ENCODE peak calls at places on chromosomes 11 and 22, in six cellular contexts. T, N, V, S, A and C are unnamed samples.

GRCh38 chr11:12841946-12842630 is 167.0 kb upstream of the RASSF10 start:
- DNase-seq in T (no peak), N (peak; percentile 69), V (peak; percentile 28), S (no peak), A (no peak), C (no peak)

GRCh38 chr22:20931126-20931654 is 14.0 kb downstream of the CRKL start:
- DNase-seq in T (no peak), N (no peak), V (no peak), S (no peak), A (no peak), C (no peak)

GRCh38 chr11:60852060-60852638 is 3.6 kb downstream of the PTGDR2 start:
- DNase-seq in T (peak; percentile 74), N (no peak), V (no peak), S (no peak), A (no peak), C (peak; percentile 70)

GRCh38 chr22:35703861-35704584 is 13.6 kb upstream of the APOL5 start:
- DNase-seq in T (no peak), N (no peak), V (no peak), S (no peak), A (no peak), C (no peak)

GRCh38 chr22:46798366-46799057 is 36.1 kb downstream of the TBC1D22A start:
- DNase-seq in T (peak; percentile 87), N (peak; percentile 21), V (no peak), S (peak; percentile 87), A (peak; percentile 74), C (peak; percentile 64)

GRCh38 chr11:454801-455565 is 4.9 kb downstream of the PTDSS2 start:
- DNase-seq in T (no peak), N (no peak), V (no peak), S (no peak), A (no peak), C (no peak)

GRCh38 chr11:65297026-65297667 is 17.5 kb upstream of the CDC42EP2 start:
- DNase-seq in T (no peak), N (no peak), V (no peak), S (no peak), A (no peak), C (no peak)

GRCh38 chr11:78168539-78169477 is 19.6 kb downstream of the KCTD21 start:
- DNase-seq in T (peak; percentile 78), N (no peak), V (peak; percentile 8), S (no peak), A (no peak), C (no peak)

GRCh38 chr11:47234669-47235075 is 13.9 kb downstream of the ACP2 start:
- DNase-seq in T (peak; percentile 75), N (no peak), V (peak; percentile 79), S (no peak), A (peak; percentile 54), C (peak; percentile 88)

GRCh38 chr11:61683961-61684869 is 4.0 kb downstream of the DAGLA start:
- DNase-seq in T (no peak), N (no peak), V (no peak), S (no peak), A (no peak), C (no peak)

GRCh38 chr22:39967103-39967829 is 7.1 kb downstream of the TMA7B start:
- DNase-seq in T (peak; percentile 53), N (peak; percentile 39), V (peak; percentile 31), S (no peak), A (no peak), C (no peak)

GRCh38 chr22:40396882-40397281 is 26.5 kb downstream of the SGSM3 start:
- DNase-seq in T (no peak), N (peak; percentile 95), V (peak; percentile 94), S (peak; percentile 36), A (no peak), C (peak; percentile 88)

GRCh38 chr11:78420255-78420764 is 2.7 kb upstream of the GAB2 start:
- DNase-seq in T (peak; percentile 50), N (peak; percentile 28), V (peak; percentile 10), S (peak; percentile 72), A (peak; percentile 27), C (peak; percentile 71)

GRCh38 chr11:102292951-102293350 is 24.3 kb upstream of the BIRC3 start:
- DNase-seq in T (no peak), N (peak; percentile 65), V (no peak), S (no peak), A (no peak), C (no peak)

GRCh38 chr11:114782650-114783310 is 104.5 kb downstream of the NXPE2 start:
- DNase-seq in T (no peak), N (no peak), V (no peak), S (no peak), A (no peak), C (no peak)

GRCh38 chr11:130146797-130147196 is 12.8 kb upstream of the ST14 start:
- DNase-seq in T (no peak), N (no peak), V (no peak), S (no peak), A (no peak), C (peak; percentile 46)

GRCh38 chr11:86793307-86793706 is 7.0 kb upstream of the PRSS23 start:
- DNase-seq in T (no peak), N (no peak), V (no peak), S (no peak), A (no peak), C (no peak)

GRCh38 chr11:65726660-65727059 is 6.1 kb upstream of the RNASEH2C start:
- DNase-seq in T (no peak), N (no peak), V (no peak), S (no peak), A (no peak), C (no peak)

GRCh38 chr11:79066456-79067354 is 374.1 kb downstream of the TENM4 start:
- DNase-seq in T (no peak), N (no peak), V (no peak), S (no peak), A (no peak), C (no peak)

GRCh38 chr22:42299586-42300285 is 29.3 kb upstream of the TCF20 start:
- DNase-seq in T (no peak), N (no peak), V (no peak), S (peak; percentile 61), A (peak; percentile 67), C (no peak)

GRCh38 chr22:36341640-36342041 is 46.1 kb downstream of the MYH9 start:
- DNase-seq in T (no peak), N (no peak), V (no peak), S (no peak), A (no peak), C (no peak)

GRCh38 chr11:115191761-115192160 is 312.5 kb downstream of the CADM1 start:
- DNase-seq in T (no peak), N (no peak), V (no peak), S (no peak), A (no peak), C (no peak)

GRCh38 chr11:48064306-48064705 is 83.9 kb downstream of the PTPRJ start:
- DNase-seq in T (no peak), N (no peak), V (no peak), S (no peak), A (no peak), C (no peak)

GRCh38 chr11:112881461-112881860 is 79.8 kb upstream of the NCAM1 start:
- DNase-seq in T (no peak), N (peak; percentile 25), V (peak; percentile 11), S (peak; percentile 74), A (no peak), C (peak; percentile 62)

GRCh38 chr11:111913031-111913861 is 712 bp downstream of the HSPB2 start:
- DNase-seq in T (no peak), N (no peak), V (no peak), S (no peak), A (no peak), C (no peak)

GRCh38 chr11:46050065-46050464 is 71.2 kb downstream of the PHF21A start:
- DNase-seq in T (no peak), N (peak; percentile 81), V (peak; percentile 55), S (no peak), A (no peak), C (no peak)

GRCh38 chr11:110763249-110764011 is 51.2 kb upstream of the ARHGAP20 start:
- DNase-seq in T (peak; percentile 83), N (no peak), V (peak; percentile 29), S (no peak), A (no peak), C (no peak)

GRCh38 chr11:13349581-13349980 is 72.0 kb downstream of the BMAL1 start:
- DNase-seq in T (no peak), N (no peak), V (no peak), S (no peak), A (no peak), C (no peak)

GRCh38 chr11:113664069-113664980 is 41.8 kb downstream of the TMPRSS5 start:
- DNase-seq in T (no peak), N (peak; percentile 92), V (no peak), S (no peak), A (no peak), C (no peak)

GRCh38 chr22:25064894-25065560 is 112.5 kb downstream of the KIAA1671 start:
- DNase-seq in T (no peak), N (peak; percentile 46), V (no peak), S (no peak), A (no peak), C (no peak)

GRCh38 chr11:128506999-128507591 is 80.3 kb downstream of the ETS1 start:
- DNase-seq in T (peak; percentile 67), N (peak; percentile 90), V (peak; percentile 69), S (no peak), A (no peak), C (peak; percentile 73)

GRCh38 chr11:119739021-119739703 is 10.2 kb upstream of the NECTIN1 start:
- DNase-seq in T (no peak), N (no peak), V (no peak), S (no peak), A (no peak), C (no peak)

GRCh38 chr11:102293873-102294601 is 23.2 kb upstream of the BIRC3 start:
- DNase-seq in T (no peak), N (peak; percentile 67), V (peak; percentile 20), S (no peak), A (no peak), C (no peak)

GRCh38 chr11:9250139-9250582 is 15.0 kb downstream of the DENND5A start:
- DNase-seq in T (no peak), N (no peak), V (no peak), S (no peak), A (no peak), C (no peak)